ENCODE peak calls at places on chromosome 3, in nine cellular contexts. R is osteocyte; P is activated CD4-positive, alpha-beta T cell treated with anti-CD3 and anti-CD28 coated beads, Interleukin-2, amount 10 ng/mL, durations not matched to agents 7 days and 5 days; W is heart left ventricle; K is non-pigmented ciliary epithelial cell; Q is NCI-H446 treated with DMSO at 0.1 percent for 48 hours; M is stimulated activated CD4-positive, alpha-beta T cell treated with anti-CD3 and anti-CD28 coated beads, Interleukin-12 subunit alpha, Interleukin-12 subunit beta, amount 100 ng/mL, for 4 hours; G is epithelial cell of proximal tubule; A is thyroid gland. Z is an unnamed sample.

GRCh38 chr3:194112120-194113106 is 23.5 kb upstream of the HES1 start:
- DNase-seq in M (no peak), R (no peak), K (no peak), P (no peak), G (peak; percentile 99), W (no peak), A (peak; percentile 82), Q (no peak), Z (peak; percentile 60)

GRCh38 chr3:171383206-171384018 is 76.8 kb downstream of the TNIK start:
- DNase-seq in Q (peak; percentile 36), W (no peak), M (no peak), K (no peak), A (peak; percentile 40), P (no peak), G (no peak), R (no peak), Z (no peak)

GRCh38 chr3:16741890-16742289 is 136.7 kb upstream of the DAZL start:
- DNase-seq in A (no peak), G (no peak), M (no peak), Q (no peak), P (no peak), W (peak; percentile 86), R (no peak), K (no peak), Z (no peak)

GRCh38 chr3:49620728-49621127 is 53.4 kb upstream of the APEH start:
- DNase-seq in K (no peak), M (no peak), P (no peak), Q (no peak), A (no peak), G (no peak), R (no peak), W (no peak), Z (no peak)

GRCh38 chr3:16290007-16290826 is 25.2 kb downstream of the OXNAD1 start:
- DNase-seq in W (peak; percentile 37), R (no peak), G (no peak), K (no peak), Q (no peak), M (no peak), A (peak; percentile 58), P (peak; percentile 75), Z (peak; percentile 53)

GRCh38 chr3:64031540-64032533 is 8.5 kb upstream of the PSMD6 start:
- DNase-seq in W (no peak), M (no peak), Q (peak; percentile 7), R (no peak), P (no peak), K (no peak), G (no peak), A (no peak), Z (no peak)

GRCh38 chr3:150335631-150336030 is 72.5 kb upstream of the TSC22D2 start:
- DNase-seq in Q (no peak), W (no peak), P (no peak), R (no peak), K (no peak), A (no peak), M (no peak), G (no peak), Z (no peak)

GRCh38 chr3:171541181-171541580 is 81.0 kb upstream of the TNIK start:
- DNase-seq in R (no peak), Q (no peak), A (no peak), W (no peak), P (no peak), M (no peak), G (no peak), K (no peak), Z (no peak)

GRCh38 chr3:18872466-18872865 is 275.8 kb upstream of the KCNH8 start:
- DNase-seq in A (no peak), Q (no peak), K (no peak), M (no peak), R (no peak), W (no peak), P (no peak), G (no peak), Z (no peak)

GRCh38 chr3:12870942-12871341 is 29.6 kb upstream of the RPL32 start:
- DNase-seq in Q (no peak), P (no peak), M (no peak), K (no peak), R (no peak), G (no peak), A (peak; percentile 13), W (peak; percentile 51), Z (no peak)

GRCh38 chr3:186235554-186235953 is 126.5 kb downstream of the DGKG start:
- DNase-seq in M (no peak), K (no peak), Q (no peak), A (no peak), R (no peak), G (no peak), P (peak; percentile 34), W (no peak), Z (no peak)

GRCh38 chr3:171558183-171558696 is 98.0 kb upstream of the TNIK start:
- DNase-seq in G (no peak), P (no peak), R (no peak), K (no peak), M (no peak), Q (no peak), W (no peak), A (no peak), Z (no peak)

GRCh38 chr3:94225176-94225742 is 162.4 kb downstream of the NSUN3 start:
- DNase-seq in Q (peak; percentile 51), M (no peak), K (no peak), P (no peak), G (no peak), R (no peak), W (no peak), A (no peak), Z (no peak)

GRCh38 chr3:172546628-172547214 is 23.5 kb upstream of the TNFSF10 start:
- DNase-seq in R (no peak), Q (no peak), G (no peak), M (no peak), P (no peak), K (no peak), W (no peak), A (no peak), Z (no peak)

GRCh38 chr3:189593581-189593980 is 37.6 kb upstream of the TP63 start:
- DNase-seq in G (no peak), R (no peak), A (no peak), M (no peak), K (no peak), P (no peak), W (no peak), Q (no peak), Z (no peak)

GRCh38 chr3:173399001-173399400 is 1.5 kb downstream of the NLGN1 start:
- DNase-seq in P (no peak), W (no peak), M (no peak), Q (peak; percentile 22), A (no peak), G (peak; percentile 49), K (no peak), R (no peak), Z (no peak)

GRCh38 chr3:45677841-45678240 is 11.4 kb upstream of the SACM1L start:
- DNase-seq in G (no peak), A (peak; percentile 64), K (no peak), P (no peak), W (no peak), Q (no peak), R (no peak), M (no peak), Z (no peak)

GRCh38 chr3:11538581-11538980 is 105.1 kb downstream of the VGLL4 start:
- DNase-seq in G (no peak), M (no peak), A (no peak), Q (no peak), K (no peak), W (no peak), P (no peak), R (no peak), Z (no peak)

GRCh38 chr3:172915911-172916514 is 165.5 kb downstream of the ECT2 start:
- DNase-seq in W (no peak), K (no peak), Q (no peak), A (peak; percentile 4), R (no peak), P (no peak), M (no peak), G (no peak), Z (no peak)

GRCh38 chr3:30496496-30496966 is 109.9 kb upstream of the TGFBR2 start:
- DNase-seq in P (no peak), R (no peak), A (no peak), M (no peak), Q (no peak), K (peak; percentile 76), W (no peak), G (no peak), Z (peak; percentile 45)

GRCh38 chr3:153350420-153350819 is 188.4 kb downstream of the RAP2B start:
- DNase-seq in R (no peak), M (no peak), P (no peak), A (no peak), Q (no peak), W (no peak), K (peak; percentile 83), G (no peak), Z (no peak)

GRCh38 chr3:7876741-7877297 is 624.8 kb upstream of the LMCD1 start:
- DNase-seq in M (peak; percentile 23), W (no peak), Q (no peak), P (peak; percentile 79), G (no peak), R (no peak), K (no peak), A (no peak), Z (no peak)

GRCh38 chr3:36954452-36955134 is 9.7 kb upstream of the TRANK1 start:
- DNase-seq in W (no peak), Q (no peak), R (no peak), K (no peak), G (no peak), M (no peak), P (no peak), A (no peak), Z (no peak)

GRCh38 chr3:156409694-156410093 is 145.2 kb downstream of the SSR3 start:
- DNase-seq in K (no peak), A (no peak), R (no peak), W (no peak), P (no peak), Q (no peak), M (no peak), G (no peak), Z (no peak)